ENCODE peak calls at places on chromosome 12, in seven cellular contexts. L, F, H, R, P, D and Z are unnamed samples.

GRCh38 chr12:102521662-102522277 is 41.4 kb upstream of the IGF1 start:
- DNase-seq in H (no peak), L (no peak), F (no peak), R (no peak), P (no peak), D (no peak), Z (no peak)

GRCh38 chr12:45730842-45731336 is 1.4 kb downstream of the ARID2 start:
- DNase-seq in L (peak; percentile 2), F (no peak), D (peak; percentile 58), R (no peak), H (no peak), P (peak; percentile 66), Z (peak; percentile 68)

GRCh38 chr12:27652174-27652763 is 44.0 kb upstream of the REP15 start:
- DNase-seq in L (no peak), F (peak; percentile 95), P (peak; percentile 64), R (peak; percentile 17), H (peak; percentile 38), D (peak; percentile 57), Z (peak; percentile 77)

GRCh38 chr12:87332987-87333761 is 696.0 kb downstream of the C12orf50 start:
- DNase-seq in R (no peak), H (peak; percentile 24), F (no peak), P (peak; percentile 18), D (no peak), L (no peak), Z (peak; percentile 67)

GRCh38 chr12:75599061-75599460 is 87.7 kb upstream of the KRR1 start:
- DNase-seq in P (no peak), R (no peak), F (no peak), L (no peak), H (no peak), D (no peak), Z (no peak)

GRCh38 chr12:34406228-34406995 is 384.1 kb downstream of the ALG10 start:
- DNase-seq in H (no peak), D (no peak), R (no peak), P (no peak), L (no peak), F (no peak), Z (no peak)

GRCh38 chr12:122111070-122111750 is 32.7 kb downstream of the MLXIP start:
- DNase-seq in L (no peak), F (no peak), D (no peak), R (no peak), H (no peak), P (peak; percentile 59), Z (peak; percentile 89)

GRCh38 chr12:112124918-112125249 is 476 bp upstream of the TRAFD1 start:
- DNase-seq in P (no peak), D (no peak), H (no peak), L (no peak), R (no peak), F (no peak), Z (no peak)

GRCh38 chr12:110931315-110931728 is 10.9 kb upstream of the MYL2 start:
- DNase-seq in H (no peak), D (no peak), P (no peak), F (peak; percentile 37), R (no peak), L (no peak), Z (no peak)

GRCh38 chr12:3604750-3605638 is 114.0 kb downstream of the PRMT8 start:
- DNase-seq in H (peak; percentile 77), R (peak; percentile 12), L (no peak), F (peak; percentile 67), D (no peak), P (peak; percentile 88), Z (peak; percentile 88)

GRCh38 chr12:100020370-100020769 is 35.6 kb upstream of the ANKS1B start:
- DNase-seq in H (no peak), D (no peak), R (no peak), P (no peak), L (no peak), F (peak; percentile 21), Z (no peak)

GRCh38 chr12:108302471-108303311 is 36.4 kb downstream of the CMKLR1 start:
- DNase-seq in R (no peak), L (no peak), P (no peak), F (peak; percentile 83), D (no peak), H (no peak), Z (no peak)

GRCh38 chr12:128537668-128538067 is 270.7 kb downstream of the TMEM132C start:
- DNase-seq in D (no peak), L (no peak), H (no peak), R (no peak), P (no peak), F (no peak), Z (no peak)

GRCh38 chr12:128857173-128857770 is 4.0 kb downstream of the GLT1D1 start:
- DNase-seq in D (no peak), R (no peak), P (no peak), H (no peak), F (no peak), L (no peak), Z (no peak)

GRCh38 chr12:96047621-96048211 is 12.3 kb upstream of the LTA4H start:
- DNase-seq in H (peak; percentile 63), P (peak; percentile 52), F (no peak), L (no peak), D (no peak), R (no peak), Z (peak; percentile 53)

GRCh38 chr12:38586652-38587219 is 270.2 kb downstream of the ALG10B start:
- DNase-seq in P (no peak), R (no peak), H (no peak), D (no peak), F (no peak), L (no peak), Z (no peak)

GRCh38 chr12:42507589-42507988 is 82.0 kb downstream of the PRICKLE1 start:
- DNase-seq in R (no peak), D (no peak), L (no peak), F (no peak), H (no peak), P (no peak), Z (no peak)

GRCh38 chr12:13539051-13539450 is 342.5 kb downstream of the EMP1 start:
- DNase-seq in R (no peak), P (no peak), D (no peak), H (no peak), L (no peak), F (no peak), Z (no peak)

GRCh38 chr12:105235299-105235746 is 651 bp downstream of the APPL2 start:
- DNase-seq in D (no peak), F (no peak), P (peak; percentile 55), H (peak; percentile 51), L (no peak), R (no peak), Z (peak; percentile 18)

GRCh38 chr12:121535150-121536057 is 45.4 kb downstream of the KDM2B start:
- DNase-seq in P (no peak), D (no peak), R (peak; percentile 18), L (no peak), H (no peak), F (no peak), Z (no peak)

GRCh38 chr12:24780969-24781368 is 167.9 kb downstream of the BCAT1 start:
- DNase-seq in D (no peak), R (no peak), F (peak; percentile 27), P (no peak), L (no peak), H (no peak), Z (no peak)

GRCh38 chr12:50065726-50066310 is 8.4 kb downstream of the ASIC1 start:
- DNase-seq in R (no peak), P (no peak), D (no peak), H (no peak), L (no peak), F (no peak), Z (no peak)

GRCh38 chr12:89117448-89118034 is 234.8 kb downstream of the DUSP6 start:
- DNase-seq in D (no peak), R (no peak), F (no peak), L (no peak), P (no peak), H (no peak), Z (no peak)

GRCh38 chr12:67661311-67662011 is 12.9 kb downstream of the DYRK2 start:
- DNase-seq in R (no peak), F (no peak), H (no peak), D (no peak), P (no peak), L (no peak), Z (no peak)

GRCh38 chr12:54394281-54394719 is 9.8 kb upstream of the ZNF385A start:
- DNase-seq in R (no peak), H (peak; percentile 67), P (peak; percentile 54), F (peak; percentile 96), D (peak; percentile 54), L (no peak), Z (peak; percentile 33)

GRCh38 chr12:104669851-104670337 is 213.1 kb downstream of the CHST11 start:
- DNase-seq in L (no peak), D (peak; percentile 67), H (no peak), P (no peak), F (no peak), R (no peak), Z (no peak)

GRCh38 chr12:24113701-24114100 is 164.2 kb upstream of the SOX5 start:
- DNase-seq in L (no peak), F (no peak), H (no peak), P (no peak), R (no peak), D (no peak), Z (no peak)

GRCh38 chr12:106282457-106283097 is 20.0 kb upstream of the TCP11L2 start:
- DNase-seq in F (peak; percentile 78), H (no peak), L (peak; percentile 8), R (no peak), D (peak; percentile 59), P (peak; percentile 9), Z (peak; percentile 27)